ENCODE peak calls at places on chromosome 6, in ten cellular contexts. One of them, this sample, is unnamed.

GRCh38 chr6:144373195-144373594 is 88.1 kb downstream of the UTRN start:
- DNase-seq in stimulated activated CD4-positive, alpha-beta T cell treated with anti-CD3 and anti-CD28 coated beads, Interleukin-15, amount 100 ng/mL, for 24 hours: no peak
- DNase-seq in right cardiac atrium: no peak
- DNase-seq in glomerular endothelial cell: no peak
- DNase-seq in activated B cell treated with CpG ODN at 0.5 μM for 24 hours: no peak
- DNase-seq in AG09309: no peak
- DNase-seq in esophagus squamous epithelium: no peak
- DNase-seq in HT1080: no peak
- DNase-seq in NCI-H2029: no peak
- DNase-seq in left ventricle myocardium inferior: no peak
- DNase-seq in this sample: no peak

GRCh38 chr6:125193208-125193607 is 39.6 kb downstream of the TPD52L1 start:
- DNase-seq in activated B cell treated with CpG ODN at 0.5 μM for 24 hours: no peak
- DNase-seq in HT1080: peak
- DNase-seq in stimulated activated CD4-positive, alpha-beta T cell treated with anti-CD3 and anti-CD28 coated beads, Interleukin-15, amount 100 ng/mL, for 24 hours: no peak
- DNase-seq in NCI-H2029: no peak
- DNase-seq in esophagus squamous epithelium: no peak
- DNase-seq in AG09309: no peak
- DNase-seq in left ventricle myocardium inferior: no peak
- DNase-seq in glomerular endothelial cell: no peak
- DNase-seq in right cardiac atrium: no peak
- DNase-seq in this sample: no peak

GRCh38 chr6:53195048-53195447 is 46.4 kb upstream of the GCM1 start:
- DNase-seq in left ventricle myocardium inferior: no peak
- DNase-seq in stimulated activated CD4-positive, alpha-beta T cell treated with anti-CD3 and anti-CD28 coated beads, Interleukin-15, amount 100 ng/mL, for 24 hours: no peak
- DNase-seq in activated B cell treated with CpG ODN at 0.5 μM for 24 hours: no peak
- DNase-seq in esophagus squamous epithelium: no peak
- DNase-seq in AG09309: no peak
- DNase-seq in right cardiac atrium: no peak
- DNase-seq in NCI-H2029: no peak
- DNase-seq in glomerular endothelial cell: no peak
- DNase-seq in HT1080: no peak
- DNase-seq in this sample: no peak

GRCh38 chr6:47669684-47670515 is 28.5 kb upstream of the ADGRF4 start:
- DNase-seq in stimulated activated CD4-positive, alpha-beta T cell treated with anti-CD3 and anti-CD28 coated beads, Interleukin-15, amount 100 ng/mL, for 24 hours: no peak
- DNase-seq in HT1080: peak
- DNase-seq in activated B cell treated with CpG ODN at 0.5 μM for 24 hours: no peak
- DNase-seq in esophagus squamous epithelium: no peak
- DNase-seq in AG09309: no peak
- DNase-seq in glomerular endothelial cell: no peak
- DNase-seq in NCI-H2029: no peak
- DNase-seq in left ventricle myocardium inferior: no peak
- DNase-seq in right cardiac atrium: no peak
- DNase-seq in this sample: no peak

GRCh38 chr6:20630136-20630535 is 95.9 kb downstream of the CDKAL1 start:
- DNase-seq in glomerular endothelial cell: no peak
- DNase-seq in esophagus squamous epithelium: no peak
- DNase-seq in HT1080: no peak
- DNase-seq in activated B cell treated with CpG ODN at 0.5 μM for 24 hours: no peak
- DNase-seq in stimulated activated CD4-positive, alpha-beta T cell treated with anti-CD3 and anti-CD28 coated beads, Interleukin-15, amount 100 ng/mL, for 24 hours: no peak
- DNase-seq in NCI-H2029: peak
- DNase-seq in right cardiac atrium: no peak
- DNase-seq in AG09309: no peak
- DNase-seq in left ventricle myocardium inferior: no peak
- DNase-seq in this sample: no peak

GRCh38 chr6:139568956-139569538 is 194.6 kb upstream of the CITED2 start:
- DNase-seq in esophagus squamous epithelium: no peak
- DNase-seq in activated B cell treated with CpG ODN at 0.5 μM for 24 hours: no peak
- DNase-seq in AG09309: peak
- DNase-seq in glomerular endothelial cell: peak
- DNase-seq in NCI-H2029: no peak
- DNase-seq in right cardiac atrium: no peak
- DNase-seq in left ventricle myocardium inferior: no peak
- DNase-seq in HT1080: peak
- DNase-seq in stimulated activated CD4-positive, alpha-beta T cell treated with anti-CD3 and anti-CD28 coated beads, Interleukin-15, amount 100 ng/mL, for 24 hours: no peak
- DNase-seq in this sample: no peak

GRCh38 chr6:56756219-56756789 is 113.6 kb upstream of the DST start:
- DNase-seq in esophagus squamous epithelium: no peak
- DNase-seq in stimulated activated CD4-positive, alpha-beta T cell treated with anti-CD3 and anti-CD28 coated beads, Interleukin-15, amount 100 ng/mL, for 24 hours: no peak
- DNase-seq in activated B cell treated with CpG ODN at 0.5 μM for 24 hours: no peak
- DNase-seq in AG09309: no peak
- DNase-seq in glomerular endothelial cell: no peak
- DNase-seq in right cardiac atrium: no peak
- DNase-seq in HT1080: no peak
- DNase-seq in NCI-H2029: no peak
- DNase-seq in left ventricle myocardium inferior: no peak
- DNase-seq in this sample: no peak

GRCh38 chr6:146968041-146968760 is 236.0 kb upstream of the STXBP5 start:
- DNase-seq in left ventricle myocardium inferior: no peak
- DNase-seq in glomerular endothelial cell: peak
- DNase-seq in stimulated activated CD4-positive, alpha-beta T cell treated with anti-CD3 and anti-CD28 coated beads, Interleukin-15, amount 100 ng/mL, for 24 hours: no peak
- DNase-seq in AG09309: peak
- DNase-seq in esophagus squamous epithelium: no peak
- DNase-seq in HT1080: peak
- DNase-seq in activated B cell treated with CpG ODN at 0.5 μM for 24 hours: no peak
- DNase-seq in NCI-H2029: peak
- DNase-seq in right cardiac atrium: no peak
- DNase-seq in this sample: no peak

GRCh38 chr6:35725721-35726438 is 11.0 kb upstream of the ARMC12 start:
- DNase-seq in HT1080: no peak
- DNase-seq in activated B cell treated with CpG ODN at 0.5 μM for 24 hours: no peak
- DNase-seq in NCI-H2029: no peak
- DNase-seq in stimulated activated CD4-positive, alpha-beta T cell treated with anti-CD3 and anti-CD28 coated beads, Interleukin-15, amount 100 ng/mL, for 24 hours: peak
- DNase-seq in left ventricle myocardium inferior: peak
- DNase-seq in glomerular endothelial cell: no peak
- DNase-seq in esophagus squamous epithelium: no peak
- DNase-seq in right cardiac atrium: peak
- DNase-seq in AG09309: no peak
- DNase-seq in this sample: peak

GRCh38 chr6:13814176-13814937 is at the start of gene MCUR1:
- DNase-seq in AG09309: no peak
- DNase-seq in HT1080: peak
- DNase-seq in activated B cell treated with CpG ODN at 0.5 μM for 24 hours: peak
- DNase-seq in left ventricle myocardium inferior: peak
- DNase-seq in stimulated activated CD4-positive, alpha-beta T cell treated with anti-CD3 and anti-CD28 coated beads, Interleukin-15, amount 100 ng/mL, for 24 hours: peak
- DNase-seq in NCI-H2029: peak
- DNase-seq in glomerular endothelial cell: no peak
- DNase-seq in right cardiac atrium: peak
- DNase-seq in esophagus squamous epithelium: peak
- DNase-seq in this sample: peak

GRCh38 chr6:41626917-41627316 is 11.4 kb upstream of the MDFI start:
- DNase-seq in HT1080: no peak
- DNase-seq in glomerular endothelial cell: peak
- DNase-seq in NCI-H2029: no peak
- DNase-seq in esophagus squamous epithelium: no peak
- DNase-seq in right cardiac atrium: no peak
- DNase-seq in stimulated activated CD4-positive, alpha-beta T cell treated with anti-CD3 and anti-CD28 coated beads, Interleukin-15, amount 100 ng/mL, for 24 hours: no peak
- DNase-seq in AG09309: no peak
- DNase-seq in left ventricle myocardium inferior: no peak
- DNase-seq in activated B cell treated with CpG ODN at 0.5 μM for 24 hours: no peak
- DNase-seq in this sample: no peak

GRCh38 chr6:56023829-56024228 is 148.4 kb upstream of the BMP5 start:
- DNase-seq in left ventricle myocardium inferior: no peak
- DNase-seq in NCI-H2029: no peak
- DNase-seq in HT1080: no peak
- DNase-seq in AG09309: no peak
- DNase-seq in esophagus squamous epithelium: no peak
- DNase-seq in right cardiac atrium: no peak
- DNase-seq in activated B cell treated with CpG ODN at 0.5 μM for 24 hours: no peak
- DNase-seq in stimulated activated CD4-positive, alpha-beta T cell treated with anti-CD3 and anti-CD28 coated beads, Interleukin-15, amount 100 ng/mL, for 24 hours: no peak
- DNase-seq in glomerular endothelial cell: no peak
- DNase-seq in this sample: no peak

GRCh38 chr6:33124525-33124901 is 48.7 kb downstream of the HLA-DPB1 start:
- DNase-seq in HT1080: no peak
- DNase-seq in esophagus squamous epithelium: no peak
- DNase-seq in left ventricle myocardium inferior: no peak
- DNase-seq in right cardiac atrium: no peak
- DNase-seq in NCI-H2029: peak
- DNase-seq in stimulated activated CD4-positive, alpha-beta T cell treated with anti-CD3 and anti-CD28 coated beads, Interleukin-15, amount 100 ng/mL, for 24 hours: no peak
- DNase-seq in AG09309: no peak
- DNase-seq in activated B cell treated with CpG ODN at 0.5 μM for 24 hours: no peak
- DNase-seq in glomerular endothelial cell: no peak
- DNase-seq in this sample: no peak

GRCh38 chr6:30626484-30627366 is at the start of gene ATAT1:
- DNase-seq in activated B cell treated with CpG ODN at 0.5 μM for 24 hours: peak
- DNase-seq in HT1080: peak
- DNase-seq in right cardiac atrium: peak
- DNase-seq in NCI-H2029: peak
- DNase-seq in stimulated activated CD4-positive, alpha-beta T cell treated with anti-CD3 and anti-CD28 coated beads, Interleukin-15, amount 100 ng/mL, for 24 hours: peak
- DNase-seq in glomerular endothelial cell: no peak
- DNase-seq in left ventricle myocardium inferior: peak
- DNase-seq in esophagus squamous epithelium: peak
- DNase-seq in AG09309: no peak
- DNase-seq in this sample: peak

GRCh38 chr6:129567374-129567773 is 142.6 kb downstream of the ARHGAP18 start:
- DNase-seq in left ventricle myocardium inferior: no peak
- DNase-seq in right cardiac atrium: peak
- DNase-seq in activated B cell treated with CpG ODN at 0.5 μM for 24 hours: no peak
- DNase-seq in stimulated activated CD4-positive, alpha-beta T cell treated with anti-CD3 and anti-CD28 coated beads, Interleukin-15, amount 100 ng/mL, for 24 hours: peak
- DNase-seq in NCI-H2029: no peak
- DNase-seq in HT1080: peak
- DNase-seq in glomerular endothelial cell: no peak
- DNase-seq in esophagus squamous epithelium: no peak
- DNase-seq in AG09309: no peak
- DNase-seq in this sample: no peak

GRCh38 chr6:79719248-79719975 is 88.3 kb downstream of the SH3BGRL2 start:
- DNase-seq in stimulated activated CD4-positive, alpha-beta T cell treated with anti-CD3 and anti-CD28 coated beads, Interleukin-15, amount 100 ng/mL, for 24 hours: no peak
- DNase-seq in NCI-H2029: no peak
- DNase-seq in HT1080: peak
- DNase-seq in AG09309: no peak
- DNase-seq in esophagus squamous epithelium: no peak
- DNase-seq in left ventricle myocardium inferior: no peak
- DNase-seq in activated B cell treated with CpG ODN at 0.5 μM for 24 hours: no peak
- DNase-seq in glomerular endothelial cell: no peak
- DNase-seq in right cardiac atrium: no peak
- DNase-seq in this sample: no peak

GRCh38 chr6:1479095-1479494 is 89.7 kb downstream of the FOXF2 start:
- DNase-seq in left ventricle myocardium inferior: no peak
- DNase-seq in glomerular endothelial cell: no peak
- DNase-seq in activated B cell treated with CpG ODN at 0.5 μM for 24 hours: no peak
- DNase-seq in HT1080: no peak
- DNase-seq in NCI-H2029: no peak
- DNase-seq in stimulated activated CD4-positive, alpha-beta T cell treated with anti-CD3 and anti-CD28 coated beads, Interleukin-15, amount 100 ng/mL, for 24 hours: no peak
- DNase-seq in right cardiac atrium: no peak
- DNase-seq in AG09309: peak
- DNase-seq in esophagus squamous epithelium: no peak
- DNase-seq in this sample: no peak

GRCh38 chr6:90285611-90286381 is 10.8 kb downstream of the BACH2 start:
- DNase-seq in left ventricle myocardium inferior: peak
- DNase-seq in esophagus squamous epithelium: peak
- DNase-seq in activated B cell treated with CpG ODN at 0.5 μM for 24 hours: no peak
- DNase-seq in NCI-H2029: no peak
- DNase-seq in glomerular endothelial cell: no peak
- DNase-seq in HT1080: peak
- DNase-seq in right cardiac atrium: peak
- DNase-seq in AG09309: peak
- DNase-seq in stimulated activated CD4-positive, alpha-beta T cell treated with anti-CD3 and anti-CD28 coated beads, Interleukin-15, amount 100 ng/mL, for 24 hours: peak
- DNase-seq in this sample: peak

This sample was measured in lung.